ENCODE peak calls at places on chromosomes 11 and 22, in eight cellular contexts. One of them, this sample, is unnamed.

GRCh38 chr11:15871904-15872303 is 484.4 kb downstream of the SOX6 start:
- DNase-seq in stimulated activated CD4-positive, alpha-beta T cell treated with anti-CD3 and anti-CD28 coated beads, Interleukin-4, amount 100 ng/mL, for 24 hours: no peak
- DNase-seq in EH: no peak
- DNase-seq in cardiac muscle cell: no peak
- DNase-seq in epithelial cell of proximal tubule: no peak
- DNase-seq in M059J: no peak
- DNase-seq in B cell: no peak
- DNase-seq in psoas muscle: no peak
- DNase-seq in this sample: no peak

GRCh38 chr22:37054078-37054440 is 2.5 kb downstream of the KCTD17 start:
- DNase-seq in stimulated activated CD4-positive, alpha-beta T cell treated with anti-CD3 and anti-CD28 coated beads, Interleukin-4, amount 100 ng/mL, for 24 hours: no peak
- DNase-seq in EH: no peak
- DNase-seq in cardiac muscle cell: no peak
- DNase-seq in epithelial cell of proximal tubule: no peak
- DNase-seq in M059J: no peak
- DNase-seq in B cell: no peak
- DNase-seq in psoas muscle: no peak
- DNase-seq in this sample: no peak

GRCh38 chr11:118194835-118195627 is 18.6 kb upstream of the SCN2B start:
- DNase-seq in stimulated activated CD4-positive, alpha-beta T cell treated with anti-CD3 and anti-CD28 coated beads, Interleukin-4, amount 100 ng/mL, for 24 hours: no peak
- DNase-seq in EH: peak; percentile 72
- DNase-seq in cardiac muscle cell: peak; percentile 72
- DNase-seq in epithelial cell of proximal tubule: peak; percentile 88
- DNase-seq in M059J: peak; percentile 84
- DNase-seq in B cell: no peak
- DNase-seq in psoas muscle: peak; percentile 91
- DNase-seq in this sample: no peak

GRCh38 chr11:1298695-1299492 is 10.5 kb downstream of the TOLLIP start:
- DNase-seq in stimulated activated CD4-positive, alpha-beta T cell treated with anti-CD3 and anti-CD28 coated beads, Interleukin-4, amount 100 ng/mL, for 24 hours: no peak
- DNase-seq in EH: peak; percentile 61
- DNase-seq in cardiac muscle cell: peak; percentile 50
- DNase-seq in epithelial cell of proximal tubule: peak; percentile 60
- DNase-seq in M059J: no peak
- DNase-seq in B cell: no peak
- DNase-seq in psoas muscle: peak; percentile 94
- DNase-seq in this sample: no peak

GRCh38 chr11:61718613-61719302 is 33.7 kb upstream of the MYRF start:
- DNase-seq in stimulated activated CD4-positive, alpha-beta T cell treated with anti-CD3 and anti-CD28 coated beads, Interleukin-4, amount 100 ng/mL, for 24 hours: no peak
- DNase-seq in EH: peak; percentile 83
- DNase-seq in cardiac muscle cell: peak; percentile 83
- DNase-seq in epithelial cell of proximal tubule: no peak
- DNase-seq in M059J: peak; percentile 70
- DNase-seq in B cell: no peak
- DNase-seq in psoas muscle: no peak
- DNase-seq in this sample: peak; percentile 96

GRCh38 chr11:86460461-86461404 is 86.0 kb downstream of the CCDC81 start:
- DNase-seq in stimulated activated CD4-positive, alpha-beta T cell treated with anti-CD3 and anti-CD28 coated beads, Interleukin-4, amount 100 ng/mL, for 24 hours: peak; percentile 18
- DNase-seq in EH: peak; percentile 42
- DNase-seq in cardiac muscle cell: no peak
- DNase-seq in epithelial cell of proximal tubule: no peak
- DNase-seq in M059J: peak; percentile 74
- DNase-seq in B cell: no peak
- DNase-seq in psoas muscle: no peak
- DNase-seq in this sample: no peak

GRCh38 chr22:43955040-43955882 is at the start of gene SAMM50:
- DNase-seq in stimulated activated CD4-positive, alpha-beta T cell treated with anti-CD3 and anti-CD28 coated beads, Interleukin-4, amount 100 ng/mL, for 24 hours: peak; percentile 92
- DNase-seq in EH: peak; percentile 93
- DNase-seq in cardiac muscle cell: peak; percentile 95
- DNase-seq in epithelial cell of proximal tubule: peak; percentile 37
- DNase-seq in M059J: peak; percentile 86
- DNase-seq in B cell: peak; percentile 90
- DNase-seq in psoas muscle: peak; percentile 97
- DNase-seq in this sample: peak; percentile 97

GRCh38 chr11:112485280-112485679 is 224.6 kb upstream of the PLET1 start:
- DNase-seq in stimulated activated CD4-positive, alpha-beta T cell treated with anti-CD3 and anti-CD28 coated beads, Interleukin-4, amount 100 ng/mL, for 24 hours: no peak
- DNase-seq in EH: no peak
- DNase-seq in cardiac muscle cell: no peak
- DNase-seq in epithelial cell of proximal tubule: no peak
- DNase-seq in M059J: no peak
- DNase-seq in B cell: no peak
- DNase-seq in psoas muscle: no peak
- DNase-seq in this sample: no peak

GRCh38 chr11:46520971-46521745 is 72.7 kb downstream of the AMBRA1 start:
- DNase-seq in stimulated activated CD4-positive, alpha-beta T cell treated with anti-CD3 and anti-CD28 coated beads, Interleukin-4, amount 100 ng/mL, for 24 hours: no peak
- DNase-seq in EH: peak; percentile 86
- DNase-seq in cardiac muscle cell: no peak
- DNase-seq in epithelial cell of proximal tubule: peak; percentile 42
- DNase-seq in M059J: peak; percentile 96
- DNase-seq in B cell: no peak
- DNase-seq in psoas muscle: no peak
- DNase-seq in this sample: no peak

GRCh38 chr11:102323542-102324261 is 6.4 kb downstream of the BIRC3 start:
- DNase-seq in stimulated activated CD4-positive, alpha-beta T cell treated with anti-CD3 and anti-CD28 coated beads, Interleukin-4, amount 100 ng/mL, for 24 hours: no peak
- DNase-seq in EH: peak; percentile 86
- DNase-seq in cardiac muscle cell: no peak
- DNase-seq in epithelial cell of proximal tubule: no peak
- DNase-seq in M059J: peak; percentile 80
- DNase-seq in B cell: no peak
- DNase-seq in psoas muscle: no peak
- DNase-seq in this sample: no peak

GRCh38 chr11:75317446-75318122 is 33.9 kb downstream of the ARRB1 start:
- DNase-seq in stimulated activated CD4-positive, alpha-beta T cell treated with anti-CD3 and anti-CD28 coated beads, Interleukin-4, amount 100 ng/mL, for 24 hours: no peak
- DNase-seq in EH: no peak
- DNase-seq in cardiac muscle cell: no peak
- DNase-seq in epithelial cell of proximal tubule: no peak
- DNase-seq in M059J: no peak
- DNase-seq in B cell: no peak
- DNase-seq in psoas muscle: peak; percentile 50
- DNase-seq in this sample: no peak

GRCh38 chr11:107928767-107929507 is 689 bp downstream of the RAB39A start:
- DNase-seq in stimulated activated CD4-positive, alpha-beta T cell treated with anti-CD3 and anti-CD28 coated beads, Interleukin-4, amount 100 ng/mL, for 24 hours: no peak
- DNase-seq in EH: no peak
- DNase-seq in cardiac muscle cell: peak; percentile 42
- DNase-seq in epithelial cell of proximal tubule: no peak
- DNase-seq in M059J: peak; percentile 18
- DNase-seq in B cell: no peak
- DNase-seq in psoas muscle: peak; percentile 50
- DNase-seq in this sample: peak; percentile 45

GRCh38 chr11:133928628-133929059 is 28.1 kb downstream of the IGSF9B start:
- DNase-seq in stimulated activated CD4-positive, alpha-beta T cell treated with anti-CD3 and anti-CD28 coated beads, Interleukin-4, amount 100 ng/mL, for 24 hours: peak; percentile 64
- DNase-seq in EH: peak; percentile 30
- DNase-seq in cardiac muscle cell: no peak
- DNase-seq in epithelial cell of proximal tubule: no peak
- DNase-seq in M059J: peak; percentile 9
- DNase-seq in B cell: no peak
- DNase-seq in psoas muscle: no peak
- DNase-seq in this sample: peak; percentile 81

GRCh38 chr11:443542-444199 is 1.9 kb upstream of the ANO9 start:
- DNase-seq in stimulated activated CD4-positive, alpha-beta T cell treated with anti-CD3 and anti-CD28 coated beads, Interleukin-4, amount 100 ng/mL, for 24 hours: no peak
- DNase-seq in EH: peak; percentile 11
- DNase-seq in cardiac muscle cell: no peak
- DNase-seq in epithelial cell of proximal tubule: no peak
- DNase-seq in M059J: peak; percentile 53
- DNase-seq in B cell: no peak
- DNase-seq in psoas muscle: peak; percentile 47
- DNase-seq in this sample: no peak

GRCh38 chr11:46948378-46949131 is 12.0 kb downstream of the CSTPP1 start:
- DNase-seq in stimulated activated CD4-positive, alpha-beta T cell treated with anti-CD3 and anti-CD28 coated beads, Interleukin-4, amount 100 ng/mL, for 24 hours: no peak
- DNase-seq in EH: peak; percentile 93
- DNase-seq in cardiac muscle cell: no peak
- DNase-seq in epithelial cell of proximal tubule: no peak
- DNase-seq in M059J: peak; percentile 93
- DNase-seq in B cell: no peak
- DNase-seq in psoas muscle: no peak
- DNase-seq in this sample: peak; percentile 20

GRCh38 chr11:106031210-106031845 is 9.3 kb upstream of the MSANTD4 start:
- DNase-seq in stimulated activated CD4-positive, alpha-beta T cell treated with anti-CD3 and anti-CD28 coated beads, Interleukin-4, amount 100 ng/mL, for 24 hours: no peak
- DNase-seq in EH: no peak
- DNase-seq in cardiac muscle cell: no peak
- DNase-seq in epithelial cell of proximal tubule: peak; percentile 61
- DNase-seq in M059J: peak; percentile 69
- DNase-seq in B cell: no peak
- DNase-seq in psoas muscle: no peak
- DNase-seq in this sample: no peak

GRCh38 chr11:1031121-1031899 is 5.2 kb downstream of the MUC6 start:
- DNase-seq in stimulated activated CD4-positive, alpha-beta T cell treated with anti-CD3 and anti-CD28 coated beads, Interleukin-4, amount 100 ng/mL, for 24 hours: no peak
- DNase-seq in EH: no peak
- DNase-seq in cardiac muscle cell: no peak
- DNase-seq in epithelial cell of proximal tubule: no peak
- DNase-seq in M059J: no peak
- DNase-seq in B cell: no peak
- DNase-seq in psoas muscle: no peak
- DNase-seq in this sample: no peak

GRCh38 chr11:8760896-8761295 is 78.3 kb downstream of the RPL27A start:
- DNase-seq in stimulated activated CD4-positive, alpha-beta T cell treated with anti-CD3 and anti-CD28 coated beads, Interleukin-4, amount 100 ng/mL, for 24 hours: no peak
- DNase-seq in EH: peak; percentile 42
- DNase-seq in cardiac muscle cell: no peak
- DNase-seq in epithelial cell of proximal tubule: no peak
- DNase-seq in M059J: no peak
- DNase-seq in B cell: no peak
- DNase-seq in psoas muscle: no peak
- DNase-seq in this sample: no peak

GRCh38 chr11:59756845-59757244 is 1.7 kb downstream of the STX3 start:
- DNase-seq in stimulated activated CD4-positive, alpha-beta T cell treated with anti-CD3 and anti-CD28 coated beads, Interleukin-4, amount 100 ng/mL, for 24 hours: no peak
- DNase-seq in EH: peak; percentile 50
- DNase-seq in cardiac muscle cell: no peak
- DNase-seq in epithelial cell of proximal tubule: no peak
- DNase-seq in M059J: peak; percentile 68
- DNase-seq in B cell: no peak
- DNase-seq in psoas muscle: no peak
- DNase-seq in this sample: no peak

GRCh38 chr22:19631899-19632670 is 82.2 kb upstream of the SEPTIN5 start:
- DNase-seq in stimulated activated CD4-positive, alpha-beta T cell treated with anti-CD3 and anti-CD28 coated beads, Interleukin-4, amount 100 ng/mL, for 24 hours: no peak
- DNase-seq in EH: peak; percentile 63
- DNase-seq in cardiac muscle cell: peak; percentile 36
- DNase-seq in epithelial cell of proximal tubule: no peak
- DNase-seq in M059J: peak; percentile 32
- DNase-seq in B cell: no peak
- DNase-seq in psoas muscle: no peak
- DNase-seq in this sample: peak; percentile 82

GRCh38 chr22:41700105-41700358 is 729 bp downstream of the MEI1 start:
- DNase-seq in stimulated activated CD4-positive, alpha-beta T cell treated with anti-CD3 and anti-CD28 coated beads, Interleukin-4, amount 100 ng/mL, for 24 hours: no peak
- DNase-seq in EH: no peak
- DNase-seq in cardiac muscle cell: no peak
- DNase-seq in epithelial cell of proximal tubule: no peak
- DNase-seq in M059J: no peak
- DNase-seq in B cell: no peak
- DNase-seq in psoas muscle: no peak
- DNase-seq in this sample: no peak

GRCh38 chr11:95219599-95219998 is 11.4 kb downstream of the SESN3 start:
- DNase-seq in stimulated activated CD4-positive, alpha-beta T cell treated with anti-CD3 and anti-CD28 coated beads, Interleukin-4, amount 100 ng/mL, for 24 hours: no peak
- DNase-seq in EH: no peak
- DNase-seq in cardiac muscle cell: no peak
- DNase-seq in epithelial cell of proximal tubule: no peak
- DNase-seq in M059J: no peak
- DNase-seq in B cell: no peak
- DNase-seq in psoas muscle: no peak
- DNase-seq in this sample: no peak

GRCh38 chr11:9787260-9787659 is 123.4 kb downstream of the SWAP70 start:
- DNase-seq in stimulated activated CD4-positive, alpha-beta T cell treated with anti-CD3 and anti-CD28 coated beads, Interleukin-4, amount 100 ng/mL, for 24 hours: no peak
- DNase-seq in EH: peak; percentile 27
- DNase-seq in cardiac muscle cell: no peak
- DNase-seq in epithelial cell of proximal tubule: no peak
- DNase-seq in M059J: peak; percentile 85
- DNase-seq in B cell: no peak
- DNase-seq in psoas muscle: no peak
- DNase-seq in this sample: no peak

GRCh38 chr11:5476184-5476819 is 12.2 kb upstream of the OR52D1 start:
- DNase-seq in stimulated activated CD4-positive, alpha-beta T cell treated with anti-CD3 and anti-CD28 coated beads, Interleukin-4, amount 100 ng/mL, for 24 hours: peak; percentile 42
- DNase-seq in EH: peak; percentile 59
- DNase-seq in cardiac muscle cell: peak; percentile 74
- DNase-seq in epithelial cell of proximal tubule: peak; percentile 9
- DNase-seq in M059J: peak; percentile 55
- DNase-seq in B cell: peak; percentile 53
- DNase-seq in psoas muscle: no peak
- DNase-seq in this sample: peak; percentile 53

GRCh38 chr11:83713701-83714100 is 427.5 kb upstream of the CCDC90B start:
- DNase-seq in stimulated activated CD4-positive, alpha-beta T cell treated with anti-CD3 and anti-CD28 coated beads, Interleukin-4, amount 100 ng/mL, for 24 hours: no peak
- DNase-seq in EH: no peak
- DNase-seq in cardiac muscle cell: no peak
- DNase-seq in epithelial cell of proximal tubule: peak; percentile 35
- DNase-seq in M059J: no peak
- DNase-seq in B cell: no peak
- DNase-seq in psoas muscle: peak; percentile 66
- DNase-seq in this sample: no peak

GRCh38 chr22:40432625-40433024 is 62.2 kb downstream of the SGSM3 start:
- DNase-seq in stimulated activated CD4-positive, alpha-beta T cell treated with anti-CD3 and anti-CD28 coated beads, Interleukin-4, amount 100 ng/mL, for 24 hours: no peak
- DNase-seq in EH: no peak
- DNase-seq in cardiac muscle cell: no peak
- DNase-seq in epithelial cell of proximal tubule: no peak
- DNase-seq in M059J: no peak
- DNase-seq in B cell: no peak
- DNase-seq in psoas muscle: no peak
- DNase-seq in this sample: no peak

GRCh38 chr11:18408558-18409242 is 3.4 kb upstream of the LDHC start:
- DNase-seq in stimulated activated CD4-positive, alpha-beta T cell treated with anti-CD3 and anti-CD28 coated beads, Interleukin-4, amount 100 ng/mL, for 24 hours: no peak
- DNase-seq in EH: peak; percentile 49
- DNase-seq in cardiac muscle cell: no peak
- DNase-seq in epithelial cell of proximal tubule: no peak
- DNase-seq in M059J: peak; percentile 63
- DNase-seq in B cell: no peak
- DNase-seq in psoas muscle: no peak
- DNase-seq in this sample: no peak

GRCh38 chr11:80958414-80958813 is 1517.6 kb upstream of the TENM4 start:
- DNase-seq in stimulated activated CD4-positive, alpha-beta T cell treated with anti-CD3 and anti-CD28 coated beads, Interleukin-4, amount 100 ng/mL, for 24 hours: no peak
- DNase-seq in EH: no peak
- DNase-seq in cardiac muscle cell: no peak
- DNase-seq in epithelial cell of proximal tubule: peak; percentile 33
- DNase-seq in M059J: peak; percentile 37
- DNase-seq in B cell: no peak
- DNase-seq in psoas muscle: no peak
- DNase-seq in this sample: no peak

GRCh38 chr11:11608783-11609232 is 13.0 kb downstream of the GALNT18 start:
- DNase-seq in stimulated activated CD4-positive, alpha-beta T cell treated with anti-CD3 and anti-CD28 coated beads, Interleukin-4, amount 100 ng/mL, for 24 hours: no peak
- DNase-seq in EH: peak; percentile 57
- DNase-seq in cardiac muscle cell: no peak
- DNase-seq in epithelial cell of proximal tubule: no peak
- DNase-seq in M059J: peak; percentile 19
- DNase-seq in B cell: no peak
- DNase-seq in psoas muscle: no peak
- DNase-seq in this sample: peak; percentile 28

GRCh38 chr11:64849600-64850356 is 5.3 kb upstream of the CDC42BPG start:
- DNase-seq in stimulated activated CD4-positive, alpha-beta T cell treated with anti-CD3 and anti-CD28 coated beads, Interleukin-4, amount 100 ng/mL, for 24 hours: no peak
- DNase-seq in EH: peak; percentile 44
- DNase-seq in cardiac muscle cell: no peak
- DNase-seq in epithelial cell of proximal tubule: no peak
- DNase-seq in M059J: no peak
- DNase-seq in B cell: no peak
- DNase-seq in psoas muscle: peak; percentile 72
- DNase-seq in this sample: no peak

GRCh38 chr11:95659088-95659487 is 130.5 kb downstream of the FAM76B start:
- DNase-seq in stimulated activated CD4-positive, alpha-beta T cell treated with anti-CD3 and anti-CD28 coated beads, Interleukin-4, amount 100 ng/mL, for 24 hours: no peak
- DNase-seq in EH: no peak
- DNase-seq in cardiac muscle cell: no peak
- DNase-seq in epithelial cell of proximal tubule: no peak
- DNase-seq in M059J: no peak
- DNase-seq in B cell: no peak
- DNase-seq in psoas muscle: no peak
- DNase-seq in this sample: no peak

GRCh38 chr22:20783844-20784723 is 10.2 kb downstream of the SERPIND1 start:
- DNase-seq in stimulated activated CD4-positive, alpha-beta T cell treated with anti-CD3 and anti-CD28 coated beads, Interleukin-4, amount 100 ng/mL, for 24 hours: peak; percentile 51
- DNase-seq in EH: peak; percentile 70
- DNase-seq in cardiac muscle cell: peak; percentile 61
- DNase-seq in epithelial cell of proximal tubule: no peak
- DNase-seq in M059J: peak; percentile 58
- DNase-seq in B cell: peak; percentile 54
- DNase-seq in psoas muscle: no peak
- DNase-seq in this sample: peak; percentile 59

GRCh38 chr11:65854871-65855837 is 2.8 kb downstream of the CFL1 start:
- DNase-seq in stimulated activated CD4-positive, alpha-beta T cell treated with anti-CD3 and anti-CD28 coated beads, Interleukin-4, amount 100 ng/mL, for 24 hours: peak; percentile 3
- DNase-seq in EH: no peak
- DNase-seq in cardiac muscle cell: no peak
- DNase-seq in epithelial cell of proximal tubule: no peak
- DNase-seq in M059J: no peak
- DNase-seq in B cell: no peak
- DNase-seq in psoas muscle: no peak
- DNase-seq in this sample: no peak

GRCh38 chr22:35915477-35916013 is 113.1 kb downstream of the RBFOX2 start:
- DNase-seq in stimulated activated CD4-positive, alpha-beta T cell treated with anti-CD3 and anti-CD28 coated beads, Interleukin-4, amount 100 ng/mL, for 24 hours: no peak
- DNase-seq in EH: peak; percentile 48
- DNase-seq in cardiac muscle cell: no peak
- DNase-seq in epithelial cell of proximal tubule: no peak
- DNase-seq in M059J: peak; percentile 64
- DNase-seq in B cell: no peak
- DNase-seq in psoas muscle: no peak
- DNase-seq in this sample: no peak